ENCODE peak calls at places on chromosomes 5 and 9, in four cellular contexts. One of them, this sample, is unnamed.

GRCh38 chr5:93580387-93581100 is 475 bp downstream of the NR2F1-AS1 start:
- DNase-seq in HepG2: no peak
- DNase-seq in HCT116: no peak
- DNase-seq in A549: peak; percentile 26
- DNase-seq in this sample: peak; percentile 63

GRCh38 chr5:38923661-38924451 is 78.0 kb downstream of the OSMR start:
- DNase-seq in HCT116: no peak
- DNase-seq in A549: no peak
- DNase-seq in HepG2: no peak
- DNase-seq in this sample: peak; percentile 31

GRCh38 chr9:115595951-115596742 is 478.2 kb upstream of the TNC start:
- DNase-seq in HCT116: no peak
- DNase-seq in A549: peak; percentile 9
- DNase-seq in HepG2: no peak
- DNase-seq in this sample: peak; percentile 87

GRCh38 chr5:170431571-170431970 is 42.4 kb upstream of the KCNMB1 start:
- DNase-seq in A549: no peak
- DNase-seq in HCT116: no peak
- DNase-seq in HepG2: no peak
- DNase-seq in this sample: no peak

GRCh38 chr5:149837680-149838269 is 106.8 kb downstream of the PDE6A start:
- DNase-seq in HCT116: peak; percentile 54
- DNase-seq in HepG2: peak; percentile 54
- DNase-seq in A549: peak; percentile 80
- DNase-seq in this sample: peak; percentile 68

GRCh38 chr9:75147638-75148037 is 59.3 kb downstream of the OSTF1 start:
- DNase-seq in A549: no peak
- DNase-seq in HCT116: no peak
- DNase-seq in HepG2: no peak
- DNase-seq in this sample: peak; percentile 19

GRCh38 chr9:113578877-113579269 is 115.3 kb downstream of the RGS3 start:
- DNase-seq in HCT116: peak; percentile 59
- DNase-seq in A549: peak; percentile 65
- DNase-seq in HepG2: no peak
- DNase-seq in this sample: peak; percentile 97

GRCh38 chr5:153357493-153358112 is 132.9 kb upstream of the GRIA1 start:
- DNase-seq in A549: no peak
- DNase-seq in HepG2: no peak
- DNase-seq in HCT116: no peak
- DNase-seq in this sample: no peak

GRCh38 chr9:120857481-120857880 is 14.8 kb upstream of the PSMD5 start:
- DNase-seq in HepG2: no peak
- DNase-seq in HCT116: no peak
- DNase-seq in A549: no peak
- DNase-seq in this sample: no peak

GRCh38 chr9:33161589-33162132 is 5.5 kb downstream of the B4GALT1 start:
- DNase-seq in A549: peak; percentile 41
- DNase-seq in HepG2: no peak
- DNase-seq in HCT116: peak; percentile 78
- DNase-seq in this sample: no peak

GRCh38 chr9:108180511-108180910 is 675.3 kb downstream of the ACTL7B start:
- DNase-seq in HepG2: no peak
- DNase-seq in HCT116: no peak
- DNase-seq in A549: no peak
- DNase-seq in this sample: no peak

GRCh38 chr9:105994970-105995369 is 300.6 kb downstream of the TMEM38B start:
- DNase-seq in HCT116: no peak
- DNase-seq in A549: peak; percentile 11
- DNase-seq in HepG2: no peak
- DNase-seq in this sample: no peak

GRCh38 chr5:62896121-62896893 is 317.7 kb downstream of the LRRC70 start:
- DNase-seq in A549: no peak
- DNase-seq in HCT116: no peak
- DNase-seq in HepG2: no peak
- DNase-seq in this sample: no peak

GRCh38 chr9:119047513-119047912 is 321.7 kb downstream of the BRINP1 start:
- DNase-seq in A549: no peak
- DNase-seq in HepG2: no peak
- DNase-seq in HCT116: no peak
- DNase-seq in this sample: no peak

GRCh38 chr5:61697811-61698587 is 365.9 kb downstream of the ZSWIM6 start:
- DNase-seq in A549: no peak
- DNase-seq in HepG2: no peak
- DNase-seq in HCT116: no peak
- DNase-seq in this sample: no peak

GRCh38 chr9:138099803-138100598 is 222.4 kb downstream of the CACNA1B start:
- DNase-seq in HCT116: no peak
- DNase-seq in HepG2: no peak
- DNase-seq in A549: no peak
- DNase-seq in this sample: no peak

GRCh38 chr5:7473668-7474215 is 77.8 kb downstream of the ADCY2 start:
- DNase-seq in A549: no peak
- DNase-seq in HepG2: no peak
- DNase-seq in HCT116: no peak
- DNase-seq in this sample: no peak

GRCh38 chr5:149747141-149747832 is 17.2 kb downstream of the PPARGC1B start:
- DNase-seq in HepG2: no peak
- DNase-seq in HCT116: peak; percentile 15
- DNase-seq in A549: peak; percentile 35
- DNase-seq in this sample: no peak

GRCh38 chr5:111075520-111075919 is 4.0 kb downstream of the TSLP start:
- DNase-seq in HepG2: no peak
- DNase-seq in A549: no peak
- DNase-seq in HCT116: peak; percentile 44
- DNase-seq in this sample: peak; percentile 96

GRCh38 chr5:82794876-82795275 is 282.3 kb downstream of the TMEM167A start:
- DNase-seq in HepG2: no peak
- DNase-seq in A549: no peak
- DNase-seq in HCT116: no peak
- DNase-seq in this sample: no peak

GRCh38 chr5:76225316-76225715 is 142.1 kb downstream of the SV2C start:
- DNase-seq in HCT116: no peak
- DNase-seq in HepG2: no peak
- DNase-seq in A549: no peak
- DNase-seq in this sample: no peak

GRCh38 chr5:106094128-106094726 is 1576.5 kb downstream of the EFNA5 start:
- DNase-seq in HCT116: no peak
- DNase-seq in A549: peak; percentile 27
- DNase-seq in HepG2: no peak
- DNase-seq in this sample: peak; percentile 69

GRCh38 chr5:2897276-2897990 is 146.0 kb upstream of the IRX2 start:
- DNase-seq in HepG2: no peak
- DNase-seq in HCT116: no peak
- DNase-seq in A549: no peak
- DNase-seq in this sample: no peak

GRCh38 chr9:83418283-83418682 is 119.9 kb downstream of the FRMD3 start:
- DNase-seq in HepG2: no peak
- DNase-seq in HCT116: no peak
- DNase-seq in A549: no peak
- DNase-seq in this sample: no peak

GRCh38 chr5:125604104-125604503 is 819.1 kb upstream of the GRAMD2B start:
- DNase-seq in HepG2: no peak
- DNase-seq in A549: no peak
- DNase-seq in HCT116: no peak
- DNase-seq in this sample: peak; percentile 38

GRCh38 chr5:39231705-39232525 is 12.6 kb upstream of the FYB1 start:
- DNase-seq in HepG2: peak; percentile 82
- DNase-seq in A549: peak; percentile 62
- DNase-seq in HCT116: no peak
- DNase-seq in this sample: no peak

GRCh38 chr9:36575411-36575882 is 2.8 kb downstream of the MELK start:
- DNase-seq in HepG2: no peak
- DNase-seq in HCT116: no peak
- DNase-seq in A549: no peak
- DNase-seq in this sample: peak; percentile 78

GRCh38 chr9:38423939-38424843 is at the start of gene IGFBPL1:
- DNase-seq in HepG2: no peak
- DNase-seq in A549: peak; percentile 47
- DNase-seq in HCT116: no peak
- DNase-seq in this sample: no peak

GRCh38 chr9:96449522-96449843 is 486 bp upstream of the HABP4 start:
- DNase-seq in HepG2: no peak
- DNase-seq in A549: no peak
- DNase-seq in HCT116: no peak
- DNase-seq in this sample: no peak

GRCh38 chr5:8905021-8905420 is 640.9 kb downstream of the SEMA5A start:
- DNase-seq in A549: no peak
- DNase-seq in HepG2: no peak
- DNase-seq in HCT116: no peak
- DNase-seq in this sample: peak; percentile 45

DNA sequence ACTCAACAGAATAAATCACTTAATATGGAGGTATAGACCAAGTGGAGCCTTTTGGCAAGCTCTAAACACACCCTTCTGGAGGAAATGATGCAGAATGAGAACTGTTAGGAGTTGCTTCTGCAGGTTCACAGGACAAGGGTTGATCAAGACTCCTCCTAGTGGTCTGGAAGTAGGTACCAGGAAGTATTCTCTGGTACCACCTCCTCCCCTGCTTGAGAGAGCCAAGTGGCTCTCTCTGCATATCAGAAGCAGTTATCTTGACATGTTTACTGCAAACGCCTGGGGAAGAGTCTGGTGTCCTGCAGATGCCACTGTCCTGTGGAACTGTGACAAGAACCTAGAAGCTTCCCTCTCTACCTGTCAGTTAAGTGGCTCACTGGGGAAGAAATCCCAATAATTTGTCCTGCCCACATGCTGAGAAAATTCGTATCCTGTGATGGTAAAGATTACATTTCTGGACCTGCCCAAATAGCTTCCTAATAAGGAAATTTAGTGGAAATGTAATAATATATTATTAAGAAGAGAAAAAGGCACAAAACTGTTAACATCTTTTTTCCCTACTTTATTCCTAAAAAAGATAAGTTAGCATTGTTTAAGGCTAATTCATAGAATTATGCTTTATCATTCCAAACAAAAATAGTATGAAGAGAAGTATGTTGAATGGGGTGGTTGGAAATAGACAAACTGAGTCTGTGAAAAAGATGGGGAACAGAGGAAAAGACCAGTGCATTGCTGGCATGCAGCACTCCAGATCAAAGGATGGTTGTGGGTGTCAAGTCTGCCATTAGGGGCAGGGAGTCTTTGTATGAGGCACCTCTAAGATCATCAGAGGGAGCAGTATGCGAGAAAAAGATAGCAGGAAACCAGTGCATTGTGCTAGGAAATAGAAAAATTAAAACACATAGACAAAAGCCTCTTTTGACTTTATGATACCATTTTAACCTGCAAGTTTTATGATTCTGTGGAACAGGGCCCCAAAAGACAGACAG is 118.8 kb downstream of the CDC42SE2 start:
- DNase-seq in A549: peak; percentile 85
- DNase-seq in HCT116: peak; percentile 50
- DNase-seq in HepG2: peak; percentile 66
- DNase-seq in this sample: peak; percentile 58
- TF ChIP-seq POLR2A in A549: no peak
- TF ChIP-seq POLR2A in HCT116: no peak
- TF ChIP-seq POLR2A in HepG2: no peak
- TF ChIP-seq POLR2A in this sample: no peak

GRCh38 chr5:131211669-131212068 is 40.9 kb downstream of the LYRM7 start:
- DNase-seq in A549: no peak
- DNase-seq in HCT116: no peak
- DNase-seq in HepG2: no peak
- DNase-seq in this sample: no peak

GRCh38 chr5:131209175-131209505 is 38.4 kb downstream of the LYRM7 start:
- DNase-seq in HCT116: no peak
- DNase-seq in A549: no peak
- DNase-seq in HepG2: no peak
- DNase-seq in this sample: no peak

GRCh38 chr5:131206772-131207171 is 36.0 kb downstream of the LYRM7 start:
- DNase-seq in HepG2: no peak
- DNase-seq in HCT116: no peak
- DNase-seq in A549: no peak
- DNase-seq in this sample: no peak

GRCh38 chr5:131212471-131213021 is 41.8 kb downstream of the LYRM7 start:
- DNase-seq in HCT116: no peak
- DNase-seq in HepG2: no peak
- DNase-seq in A549: no peak
- DNase-seq in this sample: no peak

GRCh38 chr5:131209506-131210191 is 38.9 kb downstream of the LYRM7 start:
- DNase-seq in HCT116: no peak
- DNase-seq in A549: no peak
- DNase-seq in HepG2: no peak
- DNase-seq in this sample: no peak
- TF ChIP-seq RAD21 in HCT116: no peak
- TF ChIP-seq RAD21 in A549: no peak
- TF ChIP-seq RAD21 in HepG2: no peak
- TF ChIP-seq RAD21 in this sample: no peak

GRCh38 chr9:91403665-91404543 is 19.7 kb downstream of the NFIL3 start:
- DNase-seq in HCT116: no peak
- DNase-seq in HepG2: no peak
- DNase-seq in A549: no peak
- DNase-seq in this sample: no peak

GRCh38 chr9:91405343-91406077 is 18.1 kb downstream of the NFIL3 start:
- DNase-seq in HCT116: no peak
- DNase-seq in HepG2: no peak
- DNase-seq in A549: no peak
- DNase-seq in this sample: no peak

GRCh38 chr9:91408475-91408874 is 15.2 kb downstream of the NFIL3 start:
- DNase-seq in HCT116: no peak
- DNase-seq in A549: no peak
- DNase-seq in HepG2: no peak
- DNase-seq in this sample: peak; percentile 74

GRCh38 chr9:91411096-91411771 is 12.4 kb downstream of the NFIL3 start:
- DNase-seq in HepG2: no peak
- DNase-seq in HCT116: no peak
- DNase-seq in A549: no peak
- DNase-seq in this sample: peak; percentile 47

DNA sequence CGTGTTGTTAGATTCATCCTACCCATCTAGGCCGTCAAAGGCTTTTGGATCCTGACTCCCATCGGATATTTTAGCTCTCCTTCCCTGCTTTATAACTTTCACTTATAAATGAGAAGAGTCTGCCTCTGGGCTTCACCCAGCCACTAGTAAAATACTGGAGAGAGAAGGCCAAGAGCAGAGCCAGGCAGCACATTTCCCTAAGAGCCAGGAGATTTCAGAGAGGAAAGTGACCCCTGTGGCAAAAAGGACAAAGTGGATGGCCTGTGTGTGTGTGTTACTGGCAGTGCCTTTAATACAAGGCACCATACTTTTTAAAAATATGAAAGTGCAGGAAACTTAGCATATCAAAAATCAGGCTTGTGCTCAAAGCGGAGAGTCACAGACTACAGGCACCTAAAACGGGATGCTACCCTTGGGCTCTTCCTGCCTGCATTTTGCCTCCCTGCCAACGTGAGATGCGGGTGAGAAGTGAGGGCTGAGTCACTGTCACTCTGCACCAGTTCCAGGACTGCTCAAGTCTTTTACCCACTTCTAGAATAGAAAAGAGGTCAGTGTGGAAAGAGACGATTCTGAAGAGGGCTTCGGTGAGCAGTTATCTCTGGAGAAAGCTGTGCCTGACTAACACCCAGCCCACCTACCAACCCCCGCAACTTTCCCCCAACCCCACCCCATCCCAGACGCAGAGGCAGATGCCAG is 15.9 kb downstream of the NFIL3 start:
- DNase-seq in HCT116: no peak
- DNase-seq in A549: no peak
- DNase-seq in HepG2: no peak
- DNase-seq in this sample: no peak
- TF ChIP-seq POLR2A in HCT116: no peak
- TF ChIP-seq POLR2A in A549: no peak
- TF ChIP-seq POLR2A in HepG2: no peak
- TF ChIP-seq POLR2A in this sample: no peak

GRCh38 chr5:142617416-142617815 is 68.5 kb downstream of the FGF1 start:
- DNase-seq in A549: no peak
- DNase-seq in HCT116: no peak
- DNase-seq in HepG2: no peak
- DNase-seq in this sample: no peak
- TF ChIP-seq RAD21 in A549: no peak
- TF ChIP-seq RAD21 in HCT116: no peak
- TF ChIP-seq RAD21 in HepG2: no peak
- TF ChIP-seq RAD21 in this sample: no peak

This sample was measured in IMR-90.